ENCODE peak calls at places on chromosome 15, in ten cellular contexts. I is H9; M is NCI-H1436; W is right lobe of liver; R is stimulated activated naive CD4-positive, alpha-beta T cell; S is stimulated activated CD8-positive, alpha-beta memory T cell treated with anti-CD3 and anti-CD28 coated beads, Interleukin-7, amount 100 ng/mL, for 4 hours; U is NCI-H526 treated with DMSO at 0.1 percent for 48 hours; Y is DMS 273 treated with DMSO at 0.1 percent for 48 hours; B is neural progenitor cell; C is adrenal gland. O is an unnamed sample.
A peak's percentile ranks its signal among the peaks of the same experiment; 100 is the strongest.

GRCh38 chr15:60362318-60363023 is 35.3 kb downstream of the ANXA2 start:
- DNase-seq in I (no peak), M (no peak), W (no peak), R (no peak), S (no peak), U (no peak), Y (no peak), B (no peak), C (no peak), O (no peak)

GRCh38 chr15:72784233-72784876 is 797 bp upstream of the ADPGK start:
- DNase-seq in I (no peak), M (peak; percentile 75), W (no peak), R (peak; percentile 75), S (peak; percentile 9), U (peak; percentile 61), Y (peak; percentile 60), B (peak; percentile 86), C (no peak), O (no peak)

GRCh38 chr15:45906230-45906629 is 271.4 kb downstream of the SQOR start:
- DNase-seq in I (no peak), M (no peak), W (no peak), R (no peak), S (no peak), U (no peak), Y (no peak), B (no peak), C (no peak), O (no peak)

GRCh38 chr15:48603123-48603500 is 42.4 kb downstream of the FBN1 start:
- DNase-seq in I (no peak), M (no peak), W (no peak), R (no peak), S (no peak), U (no peak), Y (no peak), B (no peak), C (no peak), O (no peak)

GRCh38 chr15:80058851-80059785 is at the start of gene ZFAND6:
- DNase-seq in I (peak; percentile 96), M (peak; percentile 97), W (peak; percentile 97), R (peak; percentile 90), S (peak; percentile 84), U (peak; percentile 94), Y (peak; percentile 76), B (peak; percentile 99), C (peak; percentile 96), O (peak; percentile 98)

GRCh38 chr15:79989682-79990081 is 18.7 kb upstream of the BCL2A1 start:
- DNase-seq in I (no peak), M (no peak), W (no peak), R (no peak), S (no peak), U (no peak), Y (no peak), B (no peak), C (no peak), O (no peak)

GRCh38 chr15:83112959-83113299 is 5.5 kb downstream of the TM6SF1 start:
- DNase-seq in I (no peak), M (no peak), W (no peak), R (no peak), S (no peak), U (no peak), Y (no peak), B (no peak), C (peak; percentile 34), O (no peak)

GRCh38 chr15:74664028-74664616 is 31.7 kb downstream of the EDC3 start:
- DNase-seq in I (no peak), M (no peak), W (peak; percentile 85), R (no peak), S (no peak), U (no peak), Y (no peak), B (no peak), C (peak; percentile 42), O (peak; percentile 72)

GRCh38 chr15:90529369-90530249 is at the start of gene CRTC3:
- DNase-seq in I (peak; percentile 46), M (peak; percentile 16), W (peak; percentile 72), R (peak; percentile 40), S (no peak), U (peak; percentile 10), Y (no peak), B (peak; percentile 76), C (peak; percentile 59), O (peak; percentile 70)

GRCh38 chr15:92629975-92630626 is 25.5 kb downstream of the FAM174B start:
- DNase-seq in I (no peak), M (no peak), W (no peak), R (no peak), S (no peak), U (no peak), Y (no peak), B (no peak), C (no peak), O (no peak)

GRCh38 chr15:23648920-23649515 is 1.4 kb upstream of the MAGEL2 start:
- DNase-seq in I (no peak), M (peak; percentile 65), W (no peak), R (no peak), S (no peak), U (no peak), Y (no peak), B (peak; percentile 69), C (peak; percentile 46), O (peak; percentile 59)

GRCh38 chr15:88454867-88455810 is 12.0 kb downstream of the MRPL46 start:
- DNase-seq in I (peak; percentile 85), M (peak; percentile 49), W (peak; percentile 64), R (no peak), S (no peak), U (no peak), Y (peak; percentile 70), B (peak; percentile 87), C (peak; percentile 76), O (peak; percentile 64)

GRCh38 chr15:58332676-58333400 is 99.0 kb upstream of the LIPC start:
- DNase-seq in I (no peak), M (no peak), W (no peak), R (no peak), S (no peak), U (no peak), Y (no peak), B (no peak), C (no peak), O (peak; percentile 8)

GRCh38 chr15:66842710-66843441 is 140.8 kb downstream of the SMAD6 start:
- DNase-seq in I (no peak), M (no peak), W (peak; percentile 88), R (no peak), S (no peak), U (no peak), Y (no peak), B (peak; percentile 50), C (peak; percentile 79), O (peak; percentile 81)

GRCh38 chr15:49720221-49720620 is 99.4 kb downstream of the DTWD1 start:
- DNase-seq in I (no peak), M (no peak), W (no peak), R (no peak), S (no peak), U (no peak), Y (no peak), B (no peak), C (no peak), O (no peak)

GRCh38 chr15:69807752-69808151 is 290.0 kb downstream of the TLE3 start:
- DNase-seq in I (no peak), M (no peak), W (no peak), R (no peak), S (no peak), U (no peak), Y (no peak), B (no peak), C (no peak), O (no peak)

GRCh38 chr15:48800245-48800644 is 10.6 kb downstream of the CEP152 start:
- DNase-seq in I (no peak), M (no peak), W (no peak), R (no peak), S (no peak), U (no peak), Y (no peak), B (no peak), C (no peak), O (no peak)

GRCh38 chr15:91948001-91948608 is 94.6 kb downstream of the SLCO3A1 start:
- DNase-seq in I (peak; percentile 67), M (no peak), W (no peak), R (no peak), S (no peak), U (no peak), Y (no peak), B (peak; percentile 39), C (no peak), O (no peak)

GRCh38 chr15:36501063-36501678 is 78.3 kb upstream of the CDIN1 start:
- DNase-seq in I (peak; percentile 52), M (peak; percentile 80), W (no peak), R (no peak), S (no peak), U (peak; percentile 95), Y (peak; percentile 46), B (peak; percentile 85), C (peak; percentile 44), O (no peak)

GRCh38 chr15:78565951-78566774 is 843 bp downstream of the CHRNA5 start:
- DNase-seq in I (peak; percentile 40), M (no peak), W (no peak), R (no peak), S (no peak), U (peak; percentile 60), Y (no peak), B (peak; percentile 53), C (no peak), O (peak; percentile 31)

GRCh38 chr15:99209326-99209725 is 40.1 kb downstream of the TTC23 start:
- DNase-seq in I (no peak), M (no peak), W (no peak), R (no peak), S (no peak), U (no peak), Y (no peak), B (no peak), C (peak; percentile 57), O (no peak)

GRCh38 chr15:58568157-58568571 is 136.4 kb downstream of the LIPC start:
- DNase-seq in I (no peak), M (no peak), W (no peak), R (no peak), S (no peak), U (no peak), Y (no peak), B (no peak), C (peak; percentile 48), O (no peak)

GRCh38 chr15:49495993-49496747 is 73.1 kb downstream of the FGF7 start:
- DNase-seq in I (no peak), M (no peak), W (no peak), R (no peak), S (no peak), U (no peak), Y (no peak), B (no peak), C (no peak), O (no peak)

GRCh38 chr15:63244399-63244798 is 33.0 kb upstream of the APH1B start:
- DNase-seq in I (no peak), M (no peak), W (no peak), R (no peak), S (no peak), U (no peak), Y (no peak), B (no peak), C (no peak), O (no peak)

GRCh38 chr15:70793694-70794093 is 30.3 kb upstream of the UACA start:
- DNase-seq in I (no peak), M (no peak), W (no peak), R (no peak), S (no peak), U (no peak), Y (no peak), B (no peak), C (no peak), O (no peak)

GRCh38 chr15:27734785-27735495 is 364.2 kb downstream of the OCA2 start:
- DNase-seq in I (no peak), M (no peak), W (no peak), R (no peak), S (no peak), U (no peak), Y (no peak), B (no peak), C (no peak), O (no peak)

GRCh38 chr15:97678677-97679076 is 281.8 kb upstream of the ARRDC4 start:
- DNase-seq in I (no peak), M (no peak), W (no peak), R (no peak), S (no peak), U (no peak), Y (no peak), B (no peak), C (no peak), O (no peak)

GRCh38 chr15:64634576-64635485 is 140.6 kb downstream of the RBPMS2 start:
- DNase-seq in I (peak; percentile 81), M (peak; percentile 43), W (no peak), R (peak; percentile 4), S (no peak), U (peak; percentile 97), Y (no peak), B (peak; percentile 78), C (no peak), O (no peak)

O was measured in mucosa of descending colon.